ENCODE peak calls at places on chromosomes 16 and 17, in four cellular contexts. One of them, this sample, is unnamed.

GRCh38 chr16:81493755-81494433 is 49.3 kb downstream of the CMIP start:
- DNase-seq in WTC11: no peak
- DNase-seq in K562: peak
- DNase-seq in HepG2: peak
- DNase-seq in this sample: peak

GRCh38 chr17:61757168-61757567 is 106.2 kb downstream of the BRIP1 start:
- DNase-seq in WTC11: no peak
- DNase-seq in K562: no peak
- DNase-seq in HepG2: no peak
- DNase-seq in this sample: no peak

GRCh38 chr16:46899443-46900143 is 15.4 kb downstream of the GPT2 start:
- DNase-seq in WTC11: no peak
- DNase-seq in K562: no peak
- DNase-seq in HepG2: no peak
- DNase-seq in this sample: no peak

GRCh38 chr16:75580-76501 is 2.2 kb upstream of the MPG start:
- DNase-seq in WTC11: peak
- DNase-seq in K562: peak
- DNase-seq in HepG2: peak
- DNase-seq in this sample: no peak

GRCh38 chr16:11023640-11024039 is 79.3 kb downstream of the CLEC16A start:
- DNase-seq in WTC11: no peak
- DNase-seq in K562: no peak
- DNase-seq in HepG2: no peak
- DNase-seq in this sample: no peak

GRCh38 chr17:31525801-31526549 is 134.5 kb downstream of the RAB11FIP4 start:
- DNase-seq in WTC11: peak
- DNase-seq in K562: peak
- DNase-seq in HepG2: peak
- DNase-seq in this sample: peak

GRCh38 chr16:65600629-65601028 is 478.8 kb upstream of the CDH11 start:
- DNase-seq in WTC11: no peak
- DNase-seq in K562: no peak
- DNase-seq in HepG2: no peak
- DNase-seq in this sample: no peak

GRCh38 chr17:45388604-45389325 is 43.9 kb downstream of the ARHGAP27 start:
- DNase-seq in WTC11: no peak
- DNase-seq in K562: no peak
- DNase-seq in HepG2: no peak
- DNase-seq in this sample: no peak

GRCh38 chr16:68369697-68370096 is 58.9 kb downstream of the PRMT7 start:
- DNase-seq in WTC11: no peak
- DNase-seq in K562: no peak
- DNase-seq in HepG2: no peak
- DNase-seq in this sample: no peak

GRCh38 chr16:73060216-73060615 is 12.3 kb upstream of the ZFHX3 start:
- DNase-seq in WTC11: no peak
- DNase-seq in K562: no peak
- DNase-seq in HepG2: no peak
- DNase-seq in this sample: no peak

GRCh38 chr17:81200695-81201580 is 21.8 kb downstream of the CEP131 start:
- DNase-seq in WTC11: no peak
- DNase-seq in K562: peak
- DNase-seq in HepG2: peak
- DNase-seq in this sample: peak

GRCh38 chr17:8068736-8069586 is 18.6 kb downstream of the ALOX12B start:
- DNase-seq in WTC11: no peak
- DNase-seq in K562: no peak
- DNase-seq in HepG2: no peak
- DNase-seq in this sample: no peak

GRCh38 chr17:72878975-72879660 is 213.4 kb downstream of the SLC39A11 start:
- DNase-seq in WTC11: no peak
- DNase-seq in K562: no peak
- DNase-seq in HepG2: no peak
- DNase-seq in this sample: no peak

GRCh38 chr17:1979182-1979980 is 45.8 kb downstream of the RTN4RL1 start:
- DNase-seq in WTC11: no peak
- DNase-seq in K562: no peak
- DNase-seq in HepG2: no peak
- DNase-seq in this sample: no peak

GRCh38 chr17:1976000-1976682 is 49.0 kb downstream of the RTN4RL1 start:
- DNase-seq in WTC11: no peak
- DNase-seq in K562: no peak
- DNase-seq in HepG2: peak
- DNase-seq in this sample: no peak

GRCh38 chr17:1976683-1977064 is 48.5 kb downstream of the RTN4RL1 start:
- DNase-seq in WTC11: no peak
- DNase-seq in K562: no peak
- DNase-seq in HepG2: no peak
- DNase-seq in this sample: no peak

GRCh38 chr17:1978396-1978962 is 46.7 kb downstream of the RTN4RL1 start:
- DNase-seq in WTC11: no peak
- DNase-seq in K562: no peak
- DNase-seq in HepG2: no peak
- DNase-seq in this sample: no peak

GRCh38 chr17:1977583-1978395 is 47.3 kb downstream of the RTN4RL1 start:
- DNase-seq in WTC11: peak
- DNase-seq in K562: no peak
- DNase-seq in HepG2: no peak
- DNase-seq in this sample: no peak
- TF ChIP-seq ELF4 in WTC11: no peak
- TF ChIP-seq ELF4 in K562: no peak
- TF ChIP-seq ELF4 in HepG2: no peak
- TF ChIP-seq ELF4 in this sample: no peak

GRCh38 chr17:69141802-69142472 is at the start of gene ABCA6:
- DNase-seq in WTC11: no peak
- DNase-seq in K562: peak
- DNase-seq in HepG2: no peak
- DNase-seq in this sample: no peak
- TF ChIP-seq ELF4 in WTC11: no peak
- TF ChIP-seq ELF4 in K562: no peak
- TF ChIP-seq ELF4 in HepG2: no peak
- TF ChIP-seq ELF4 in this sample: no peak

GRCh38 chr16:48323783-48324775 is 61.1 kb downstream of the SIAH1 start:
- DNase-seq in WTC11: no peak
- DNase-seq in K562: no peak
- DNase-seq in HepG2: no peak
- DNase-seq in this sample: no peak

GRCh38 chr16:48318630-48319029 is 66.6 kb downstream of the SIAH1 start:
- DNase-seq in WTC11: peak
- DNase-seq in K562: no peak
- DNase-seq in HepG2: no peak
- DNase-seq in this sample: no peak

GRCh38 chr16:48326937-48327336 is 58.3 kb downstream of the SIAH1 start:
- DNase-seq in WTC11: no peak
- DNase-seq in K562: no peak
- DNase-seq in HepG2: no peak
- DNase-seq in this sample: no peak

GRCh38 chr16:48317614-48318013 is 67.6 kb downstream of the SIAH1 start:
- DNase-seq in WTC11: no peak
- DNase-seq in K562: peak
- DNase-seq in HepG2: no peak
- DNase-seq in this sample: no peak

GRCh38 chr16:48321307-48322036 is 63.7 kb downstream of the SIAH1 start:
- DNase-seq in WTC11: no peak
- DNase-seq in K562: no peak
- DNase-seq in HepG2: no peak
- DNase-seq in this sample: no peak
- TF ChIP-seq ELF4 in WTC11: no peak
- TF ChIP-seq ELF4 in K562: no peak
- TF ChIP-seq ELF4 in HepG2: no peak
- TF ChIP-seq ELF4 in this sample: no peak

GRCh38 chr17:77126519-77126918 is 14.2 kb upstream of the SEC14L1 start:
- DNase-seq in WTC11: no peak
- DNase-seq in K562: no peak
- DNase-seq in HepG2: no peak
- DNase-seq in this sample: no peak
- TF ChIP-seq ELF4 in WTC11: no peak
- TF ChIP-seq ELF4 in K562: no peak
- TF ChIP-seq ELF4 in HepG2: no peak
- TF ChIP-seq ELF4 in this sample: no peak

DNA sequence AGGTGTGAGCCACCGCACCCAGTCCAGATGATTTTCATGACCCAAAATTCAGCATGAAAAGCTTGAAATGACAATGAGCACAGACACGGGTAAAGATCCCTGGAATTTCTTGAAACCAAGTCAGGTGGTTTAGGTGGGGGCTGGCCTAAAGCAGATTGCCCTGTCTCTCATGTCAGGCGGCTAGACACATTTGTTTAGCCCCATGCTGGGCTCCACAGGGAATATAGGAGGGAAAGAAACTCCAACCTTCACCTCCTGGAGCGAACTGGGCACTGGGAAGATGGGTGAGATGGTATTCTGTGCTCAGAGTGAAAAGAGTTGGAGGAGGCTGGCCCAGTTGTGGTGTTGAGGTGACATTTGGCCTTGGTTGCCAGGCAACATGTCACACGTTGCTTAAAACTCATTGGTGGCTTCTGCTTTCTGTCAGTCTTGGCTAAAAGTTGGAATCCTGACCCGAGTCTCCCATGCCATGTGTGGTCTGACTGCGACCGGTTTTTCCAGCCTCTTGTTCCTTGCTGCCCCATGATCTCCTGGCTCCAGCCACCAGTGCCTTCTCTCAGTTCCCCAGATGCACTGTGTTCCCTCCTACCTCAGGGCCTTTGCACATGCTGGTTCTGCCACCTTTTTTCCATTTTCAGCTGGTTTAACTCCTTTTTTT is 113.7 kb downstream of the ABCC6 start:
- DNase-seq in WTC11: no peak
- DNase-seq in K562: no peak
- DNase-seq in HepG2: no peak
- DNase-seq in this sample: no peak
- TF ChIP-seq ELF4 in WTC11: no peak
- TF ChIP-seq ELF4 in K562: no peak
- TF ChIP-seq ELF4 in HepG2: no peak
- TF ChIP-seq ELF4 in this sample: no peak

GRCh38 chr17:34668206-34668605 is 88.8 kb downstream of the TMEM132E start:
- DNase-seq in WTC11: no peak
- DNase-seq in K562: no peak
- DNase-seq in HepG2: no peak
- DNase-seq in this sample: no peak

GRCh38 chr17:34667656-34668055 is 88.3 kb downstream of the TMEM132E start:
- DNase-seq in WTC11: no peak
- DNase-seq in K562: no peak
- DNase-seq in HepG2: no peak
- DNase-seq in this sample: no peak

GRCh38 chr17:34663714-34664113 is 84.3 kb downstream of the TMEM132E start:
- DNase-seq in WTC11: no peak
- DNase-seq in K562: no peak
- DNase-seq in HepG2: no peak
- DNase-seq in this sample: no peak

GRCh38 chr17:34665150-34665802 is 85.9 kb downstream of the TMEM132E start:
- DNase-seq in WTC11: peak
- DNase-seq in K562: no peak
- DNase-seq in HepG2: no peak
- DNase-seq in this sample: no peak

DNA sequence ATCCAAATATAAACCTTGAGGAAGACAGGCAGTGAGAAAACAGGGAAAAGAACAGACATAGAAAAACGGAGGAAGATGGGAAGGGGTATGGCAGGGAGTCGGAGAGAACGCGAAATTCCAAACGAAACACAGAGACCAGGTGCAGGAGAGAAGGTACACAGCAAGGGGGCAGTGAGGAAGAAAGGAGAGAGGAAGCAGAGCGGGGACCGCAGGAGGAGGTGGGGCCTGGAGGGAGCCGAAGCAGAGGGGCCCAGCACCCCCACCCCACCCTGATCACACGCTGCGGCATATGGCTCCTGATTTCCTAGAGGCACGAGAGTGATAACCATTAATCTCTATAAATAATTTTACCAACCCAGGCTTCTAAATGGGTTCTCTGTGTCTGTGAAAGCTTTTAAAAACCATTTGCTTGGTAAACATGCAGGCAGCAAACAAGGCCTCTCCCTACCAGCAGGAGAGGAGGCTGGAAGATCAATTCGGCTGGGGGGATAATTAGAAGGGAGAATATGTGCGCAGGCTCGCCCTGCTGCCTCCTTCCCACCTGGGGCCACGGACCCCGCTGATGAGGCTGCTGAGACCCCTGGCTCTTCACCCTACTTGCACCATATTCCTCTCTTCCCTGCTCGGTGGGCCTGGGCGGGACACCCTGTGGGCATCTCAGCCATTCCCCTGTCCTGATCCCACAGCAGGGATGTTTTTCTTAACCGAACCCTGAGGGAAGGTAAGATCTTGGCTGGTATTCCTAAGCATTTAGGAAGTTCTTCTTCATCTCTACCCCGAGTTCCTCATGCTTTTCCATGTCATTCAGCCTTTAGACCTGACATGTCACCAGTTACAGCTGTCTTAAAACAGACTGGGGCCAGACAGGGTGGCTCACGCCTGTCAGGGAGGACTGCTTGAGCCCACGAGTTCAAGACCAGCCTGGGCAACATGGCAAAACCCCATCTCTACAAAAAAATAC is 86.7 kb downstream of the TMEM132E start:
- DNase-seq in WTC11: peak
- DNase-seq in K562: no peak
- DNase-seq in HepG2: no peak
- DNase-seq in this sample: no peak
- TF ChIP-seq ELF4 in WTC11: no peak
- TF ChIP-seq ELF4 in K562: no peak
- TF ChIP-seq ELF4 in HepG2: no peak
- TF ChIP-seq ELF4 in this sample: no peak

This sample was measured in HEK293T.